ENCODE peak calls at places on chromosome 16, in seven cellular contexts. U is Panc1; G is tibial nerve; S is CD8-positive, alpha-beta T cell; V is effector memory CD4-positive, alpha-beta T cell; W is A673; H is CD8-positive, alpha-beta memory T cell. D is an unnamed sample.

GRCh38 chr16:15059324-15059723 is 3.5 kb upstream of the NTAN1 start:
- DNase-seq in U (no peak), G (no peak), S (no peak), V (no peak), W (no peak), H (no peak), D (no peak)

GRCh38 chr16:53945996-53946395 is 242.0 kb downstream of the FTO start:
- DNase-seq in U (peak; percentile 5), G (no peak), S (no peak), V (no peak), W (peak; percentile 59), H (no peak), D (peak; percentile 3)

GRCh38 chr16:11742041-11742535 is 569 bp downstream of the TXNDC11 start:
- DNase-seq in U (no peak), G (peak; percentile 15), S (peak; percentile 41), V (no peak), W (peak; percentile 18), H (peak; percentile 15), D (peak; percentile 44)

GRCh38 chr16:61813339-61813738 is 222.9 kb downstream of the CDH8 start:
- DNase-seq in U (no peak), G (no peak), S (no peak), V (no peak), W (no peak), H (no peak), D (no peak)

GRCh38 chr16:55176901-55177300 is 147.1 kb upstream of the IRX6 start:
- DNase-seq in U (no peak), G (no peak), S (no peak), V (no peak), W (no peak), H (no peak), D (no peak)

GRCh38 chr16:86826931-86827330 is 248.6 kb downstream of the FOXL1 start:
- DNase-seq in U (no peak), G (no peak), S (no peak), V (no peak), W (no peak), H (no peak), D (no peak)

GRCh38 chr16:89922884-89923639 is at the start of gene TUBB3:
- DNase-seq in U (no peak), G (no peak), S (no peak), V (no peak), W (peak; percentile 92), H (no peak), D (peak; percentile 89)

GRCh38 chr16:78816499-78817441 is 717.3 kb downstream of the WWOX start:
- DNase-seq in U (no peak), G (no peak), S (no peak), V (no peak), W (no peak), H (no peak), D (no peak)

GRCh38 chr16:84947996-84948854 is 63.1 kb downstream of the ZDHHC7 start:
- DNase-seq in U (no peak), G (no peak), S (no peak), V (no peak), W (no peak), H (no peak), D (no peak)

GRCh38 chr16:51607202-51607756 is 456.2 kb upstream of the SALL1 start:
- DNase-seq in U (no peak), G (no peak), S (no peak), V (no peak), W (no peak), H (no peak), D (no peak)

GRCh38 chr16:71610936-71611871 is 14.8 kb upstream of the MARVELD3 start:
- DNase-seq in U (peak; percentile 39), G (peak; percentile 26), S (peak; percentile 84), V (peak; percentile 44), W (peak; percentile 81), H (peak; percentile 66), D (peak; percentile 70)

GRCh38 chr16:17755158-17755557 is 284.4 kb upstream of the XYLT1 start:
- DNase-seq in U (no peak), G (no peak), S (no peak), V (no peak), W (no peak), H (no peak), D (no peak)

GRCh38 chr16:15460601-15461000 is 26.2 kb downstream of the BMERB1 start:
- DNase-seq in U (no peak), G (no peak), S (no peak), V (no peak), W (no peak), H (no peak), D (no peak)

GRCh38 chr16:2280981-2281542 is 13.1 kb upstream of the RNPS1 start:
- DNase-seq in U (no peak), G (no peak), S (no peak), V (no peak), W (no peak), H (no peak), D (no peak)

GRCh38 chr16:88870608-88871348 is 4.3 kb upstream of the PABPN1L start:
- DNase-seq in U (no peak), G (no peak), S (no peak), V (no peak), W (no peak), H (no peak), D (no peak)

GRCh38 chr16:51201604-51202003 is 50.5 kb upstream of the SALL1 start:
- DNase-seq in U (no peak), G (no peak), S (no peak), V (no peak), W (no peak), H (no peak), D (no peak)

GRCh38 chr16:15704545-15704987 is 54.5 kb downstream of the NDE1 start:
- DNase-seq in U (peak; percentile 58), G (peak; percentile 82), S (peak; percentile 82), V (peak; percentile 36), W (peak; percentile 64), H (peak; percentile 57), D (no peak)

GRCh38 chr16:79169239-79169638 is 431.3 kb downstream of the MAF start:
- DNase-seq in U (no peak), G (no peak), S (no peak), V (no peak), W (no peak), H (no peak), D (no peak)

GRCh38 chr16:69613283-69614154 is 47.8 kb downstream of the NFAT5 start:
- DNase-seq in U (no peak), G (no peak), S (no peak), V (no peak), W (no peak), H (no peak), D (peak; percentile 82)

GRCh38 chr16:69610356-69610755 is 44.6 kb downstream of the NFAT5 start:
- DNase-seq in U (no peak), G (no peak), S (no peak), V (no peak), W (no peak), H (no peak), D (no peak)

GRCh38 chr16:69607674-69608073 is 41.9 kb downstream of the NFAT5 start:
- DNase-seq in U (no peak), G (no peak), S (no peak), V (no peak), W (no peak), H (no peak), D (no peak)

GRCh38 chr16:69606985-69607384 is 41.2 kb downstream of the NFAT5 start:
- DNase-seq in U (no peak), G (no peak), S (no peak), V (no peak), W (no peak), H (no peak), D (no peak)

DNA sequence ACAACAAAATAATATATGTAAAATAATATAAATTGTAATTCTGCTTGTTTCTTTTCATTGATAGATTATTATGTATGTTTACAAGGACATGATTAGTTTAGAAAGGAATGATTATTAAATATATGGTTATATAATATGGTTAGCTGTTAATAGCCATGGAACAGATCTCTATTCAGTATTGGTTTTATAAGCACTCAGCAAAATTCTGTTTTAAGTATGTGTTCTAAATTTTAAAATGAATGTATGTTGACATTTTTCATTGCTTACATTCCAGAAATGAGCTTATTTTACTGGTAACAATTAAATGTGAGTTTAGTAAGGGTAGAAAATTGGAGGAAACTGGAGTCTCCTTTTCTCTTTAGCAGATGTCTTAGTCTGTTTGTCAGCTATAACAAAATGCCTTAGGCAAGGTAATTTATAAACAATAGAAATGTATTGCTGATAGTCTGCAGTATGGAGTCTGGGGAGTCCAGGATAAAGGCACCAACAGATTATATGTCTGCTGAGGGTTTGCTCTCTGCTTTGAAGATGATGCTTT is 45.4 kb downstream of the NFAT5 start:
- DNase-seq in U (no peak), G (no peak), S (no peak), V (no peak), W (no peak), H (no peak), D (no peak)
- H3K4me1 ChIP-seq in U (peaks cover 46% of the 10 kb centered on the region), G (peaks cover 13% of the 10 kb centered on the region), S (peaks cover 8% of the 10 kb centered on the region), V (no peaks in the 10 kb centered on the region), W (peaks cover 24% of the 10 kb centered on the region), H (peaks cover 18% of the 10 kb centered on the region), D (peaks cover 45% of the 10 kb centered on the region)

GRCh38 chr16:732936-733335 is 6.0 kb downstream of the HAGHL start:
- DNase-seq in U (no peak), G (no peak), S (peak; percentile 4), V (no peak), W (no peak), H (no peak), D (peak; percentile 32)
- H3K36me3 ChIP-seq in U (peaks cover 2% of the 10 kb centered on the region), G (no peaks in the 10 kb centered on the region), S (peaks cover 26% of the 10 kb centered on the region), V (peaks cover 44% of the 10 kb centered on the region), W (peaks cover 18% of the 10 kb centered on the region), H (peaks cover 19% of the 10 kb centered on the region), D (no peaks in the 10 kb centered on the region)

GRCh38 chr16:21645261-21645721 is 7.1 kb downstream of the IGSF6 start:
- DNase-seq in U (no peak), G (no peak), S (peak; percentile 18), V (no peak), W (no peak), H (no peak), D (no peak)

GRCh38 chr16:21643787-21644186 is 8.6 kb downstream of the IGSF6 start:
- DNase-seq in U (no peak), G (no peak), S (no peak), V (no peak), W (no peak), H (no peak), D (no peak)

GRCh38 chr16:21646721-21647561 is 5.5 kb downstream of the IGSF6 start:
- DNase-seq in U (no peak), G (no peak), S (peak; percentile 70), V (peak; percentile 63), W (no peak), H (peak; percentile 42), D (no peak)

GRCh38 chr16:21646091-21646490 is 6.3 kb downstream of the IGSF6 start:
- DNase-seq in U (no peak), G (no peak), S (no peak), V (no peak), W (no peak), H (no peak), D (no peak)

GRCh38 chr16:21644674-21645073 is 7.7 kb downstream of the IGSF6 start:
- DNase-seq in U (no peak), G (no peak), S (no peak), V (no peak), W (no peak), H (no peak), D (no peak)
- H3K4me1 ChIP-seq in U (peaks cover 2% of the 10 kb centered on the region), G (peaks cover 5% of the 10 kb centered on the region), S (peaks cover 53% of the 10 kb centered on the region), V (peaks cover 43% of the 10 kb centered on the region), W (peaks cover 9% of the 10 kb centered on the region), H (peaks cover 60% of the 10 kb centered on the region), D (peaks cover 10% of the 10 kb centered on the region)

DNA sequence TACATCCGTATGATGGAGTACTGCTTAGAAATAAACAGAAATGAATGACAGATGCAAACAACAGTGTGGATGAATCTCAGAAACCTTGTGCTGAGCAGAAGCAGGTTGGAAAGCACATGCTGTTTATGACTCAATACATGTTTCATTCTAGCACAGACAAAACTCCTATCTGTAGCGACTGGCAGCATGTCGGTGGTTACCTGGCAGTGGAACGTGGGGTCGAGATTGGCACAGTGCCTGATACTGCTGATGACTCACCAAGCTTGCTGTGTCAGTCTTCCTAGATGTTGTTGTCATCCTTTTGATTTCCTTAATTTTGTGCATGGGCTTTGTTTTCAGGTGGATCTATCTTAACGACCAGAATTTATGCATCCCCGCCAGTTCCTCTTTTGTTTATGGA is 62.1 kb downstream of the GAN start:
- DNase-seq in U (no peak), G (no peak), S (no peak), V (no peak), W (no peak), H (no peak), D (peak; percentile 51)
- H3K36me3 ChIP-seq in U (no peaks in the 10 kb centered on the region), G (no peaks in the 10 kb centered on the region), S (peaks cover 2% of the 10 kb centered on the region), V (peaks cover 27% of the 10 kb centered on the region), W (peaks cover 10% of the 10 kb centered on the region), H (peaks cover 14% of the 10 kb centered on the region), D (no peaks in the 10 kb centered on the region)

D was measured in PC-9.